ENCODE peak calls at places on chromosomes 4 and X, in five cellular contexts. One of them, this sample, is unnamed.

GRCh38 chrX:93637591-93637990 is 35.8 kb downstream of the NAP1L3 start:
- DNase-seq in HFF-Myc: no peak
- DNase-seq in lower lobe of right lung: no peak
- DNase-seq in activated B cell treated with CpG ODN at 0.5 μM for 24 hours: no peak
- DNase-seq in CD4-positive, alpha-beta T cell: no peak
- DNase-seq in this sample: no peak

GRCh38 chr4:158805628-158806471 is 37.0 kb downstream of the FNIP2 start:
- DNase-seq in HFF-Myc: no peak
- DNase-seq in lower lobe of right lung: no peak
- DNase-seq in activated B cell treated with CpG ODN at 0.5 μM for 24 hours: no peak
- DNase-seq in CD4-positive, alpha-beta T cell: no peak
- DNase-seq in this sample: peak

GRCh38 chrX:120228187-120228908 is 22.3 kb upstream of the ZBTB33 start:
- DNase-seq in HFF-Myc: no peak
- DNase-seq in lower lobe of right lung: no peak
- DNase-seq in activated B cell treated with CpG ODN at 0.5 μM for 24 hours: no peak
- DNase-seq in CD4-positive, alpha-beta T cell: no peak
- DNase-seq in this sample: no peak

GRCh38 chr4:143282170-143282760 is 54.4 kb upstream of the GAB1 start:
- DNase-seq in HFF-Myc: peak
- DNase-seq in lower lobe of right lung: no peak
- DNase-seq in activated B cell treated with CpG ODN at 0.5 μM for 24 hours: no peak
- DNase-seq in CD4-positive, alpha-beta T cell: no peak
- DNase-seq in this sample: no peak

GRCh38 chr4:121876976-121877773 is 6.9 kb upstream of the BBS7 start:
- DNase-seq in HFF-Myc: no peak
- DNase-seq in lower lobe of right lung: no peak
- DNase-seq in activated B cell treated with CpG ODN at 0.5 μM for 24 hours: no peak
- DNase-seq in CD4-positive, alpha-beta T cell: no peak
- DNase-seq in this sample: no peak

GRCh38 chrX:41022579-41022978 is 62.7 kb upstream of the USP9X start:
- DNase-seq in HFF-Myc: no peak
- DNase-seq in lower lobe of right lung: no peak
- DNase-seq in activated B cell treated with CpG ODN at 0.5 μM for 24 hours: no peak
- DNase-seq in CD4-positive, alpha-beta T cell: no peak
- DNase-seq in this sample: no peak

GRCh38 chr4:184534511-184535391 is 60.4 kb upstream of the IRF2 start:
- DNase-seq in HFF-Myc: no peak
- DNase-seq in lower lobe of right lung: no peak
- DNase-seq in activated B cell treated with CpG ODN at 0.5 μM for 24 hours: no peak
- DNase-seq in CD4-positive, alpha-beta T cell: no peak
- DNase-seq in this sample: no peak

GRCh38 chr4:127486248-127486647 is 146.5 kb upstream of the INTU start:
- DNase-seq in HFF-Myc: no peak
- DNase-seq in lower lobe of right lung: no peak
- DNase-seq in activated B cell treated with CpG ODN at 0.5 μM for 24 hours: no peak
- DNase-seq in CD4-positive, alpha-beta T cell: no peak
- DNase-seq in this sample: no peak

GRCh38 chrX:112247714-112248113 is 165.1 kb upstream of the TRPC5 start:
- DNase-seq in HFF-Myc: no peak
- DNase-seq in lower lobe of right lung: no peak
- DNase-seq in activated B cell treated with CpG ODN at 0.5 μM for 24 hours: no peak
- DNase-seq in CD4-positive, alpha-beta T cell: no peak
- DNase-seq in this sample: no peak

GRCh38 chr4:80610845-80611244 is 275.3 kb downstream of the CFAP299 start:
- DNase-seq in HFF-Myc: peak
- DNase-seq in lower lobe of right lung: no peak
- DNase-seq in activated B cell treated with CpG ODN at 0.5 μM for 24 hours: peak
- DNase-seq in CD4-positive, alpha-beta T cell: no peak
- DNase-seq in this sample: no peak

GRCh38 chrX:104166735-104167436 is 633 bp downstream of the FAM199X start:
- DNase-seq in HFF-Myc: no peak
- DNase-seq in lower lobe of right lung: no peak
- DNase-seq in activated B cell treated with CpG ODN at 0.5 μM for 24 hours: no peak
- DNase-seq in CD4-positive, alpha-beta T cell: no peak
- DNase-seq in this sample: no peak

GRCh38 chrX:150094996-150095395 is 156.7 kb upstream of the EOLA2 start:
- DNase-seq in HFF-Myc: no peak
- DNase-seq in lower lobe of right lung: no peak
- DNase-seq in activated B cell treated with CpG ODN at 0.5 μM for 24 hours: no peak
- DNase-seq in CD4-positive, alpha-beta T cell: no peak
- DNase-seq in this sample: no peak

GRCh38 chrX:13605611-13606010 is 36.2 kb downstream of the EGFL6 start:
- DNase-seq in HFF-Myc: no peak
- DNase-seq in lower lobe of right lung: no peak
- DNase-seq in activated B cell treated with CpG ODN at 0.5 μM for 24 hours: no peak
- DNase-seq in CD4-positive, alpha-beta T cell: no peak
- DNase-seq in this sample: no peak

GRCh38 chr4:110824344-110824743 is 201.5 kb upstream of the PITX2 start:
- DNase-seq in HFF-Myc: no peak
- DNase-seq in lower lobe of right lung: no peak
- DNase-seq in activated B cell treated with CpG ODN at 0.5 μM for 24 hours: no peak
- DNase-seq in CD4-positive, alpha-beta T cell: no peak
- DNase-seq in this sample: no peak

GRCh38 chrX:43813319-43813718 is 68.9 kb downstream of the MAOB start:
- DNase-seq in HFF-Myc: no peak
- DNase-seq in lower lobe of right lung: no peak
- DNase-seq in activated B cell treated with CpG ODN at 0.5 μM for 24 hours: no peak
- DNase-seq in CD4-positive, alpha-beta T cell: no peak
- DNase-seq in this sample: no peak

GRCh38 chrX:3962511-3963350 is 249.3 kb upstream of the PRKX start:
- DNase-seq in HFF-Myc: no peak
- DNase-seq in lower lobe of right lung: no peak
- DNase-seq in activated B cell treated with CpG ODN at 0.5 μM for 24 hours: no peak
- DNase-seq in CD4-positive, alpha-beta T cell: no peak
- DNase-seq in this sample: no peak

GRCh38 chr4:173214231-173214630 is 45.6 kb downstream of the GALNT7 start:
- DNase-seq in HFF-Myc: no peak
- DNase-seq in lower lobe of right lung: no peak
- DNase-seq in activated B cell treated with CpG ODN at 0.5 μM for 24 hours: no peak
- DNase-seq in CD4-positive, alpha-beta T cell: no peak
- DNase-seq in this sample: no peak

GRCh38 chr4:137532869-137533236 is 559 bp upstream of the PCDH18 start:
- DNase-seq in HFF-Myc: no peak
- DNase-seq in lower lobe of right lung: no peak
- DNase-seq in activated B cell treated with CpG ODN at 0.5 μM for 24 hours: no peak
- DNase-seq in CD4-positive, alpha-beta T cell: no peak
- DNase-seq in this sample: no peak

GRCh38 chrX:329291-329910 is 10.8 kb upstream of the GTPBP6 start:
- DNase-seq in HFF-Myc: no peak
- DNase-seq in lower lobe of right lung: no peak
- DNase-seq in activated B cell treated with CpG ODN at 0.5 μM for 24 hours: no peak
- DNase-seq in CD4-positive, alpha-beta T cell: no peak
- DNase-seq in this sample: peak

GRCh38 chr4:13700196-13701140 is 72.9 kb upstream of the BOD1L1 start:
- DNase-seq in HFF-Myc: peak
- DNase-seq in lower lobe of right lung: no peak
- DNase-seq in activated B cell treated with CpG ODN at 0.5 μM for 24 hours: no peak
- DNase-seq in CD4-positive, alpha-beta T cell: no peak
- DNase-seq in this sample: no peak

GRCh38 chrX:40581333-40581910 is 652 bp downstream of the ATP6AP2 start:
- DNase-seq in HFF-Myc: no peak
- DNase-seq in lower lobe of right lung: no peak
- DNase-seq in activated B cell treated with CpG ODN at 0.5 μM for 24 hours: no peak
- DNase-seq in CD4-positive, alpha-beta T cell: peak
- DNase-seq in this sample: no peak

GRCh38 chr4:41185614-41186609 is 28.4 kb downstream of the APBB2 start:
- DNase-seq in HFF-Myc: no peak
- DNase-seq in lower lobe of right lung: no peak
- DNase-seq in activated B cell treated with CpG ODN at 0.5 μM for 24 hours: no peak
- DNase-seq in CD4-positive, alpha-beta T cell: no peak
- DNase-seq in this sample: no peak

GRCh38 chr4:22514431-22514830 is 1.4 kb downstream of the ADGRA3 start:
- DNase-seq in HFF-Myc: no peak
- DNase-seq in lower lobe of right lung: no peak
- DNase-seq in activated B cell treated with CpG ODN at 0.5 μM for 24 hours: no peak
- DNase-seq in CD4-positive, alpha-beta T cell: no peak
- DNase-seq in this sample: no peak

GRCh38 chr4:22512306-22512705 is 3.6 kb downstream of the ADGRA3 start:
- DNase-seq in HFF-Myc: peak
- DNase-seq in lower lobe of right lung: no peak
- DNase-seq in activated B cell treated with CpG ODN at 0.5 μM for 24 hours: no peak
- DNase-seq in CD4-positive, alpha-beta T cell: no peak
- DNase-seq in this sample: no peak

GRCh38 chr4:22515888-22516541 is at the start of gene ADGRA3:
- DNase-seq in HFF-Myc: no peak
- DNase-seq in lower lobe of right lung: peak
- DNase-seq in activated B cell treated with CpG ODN at 0.5 μM for 24 hours: no peak
- DNase-seq in CD4-positive, alpha-beta T cell: peak
- DNase-seq in this sample: no peak

GRCh38 chr4:22514001-22514400 is 1.9 kb downstream of the ADGRA3 start:
- DNase-seq in HFF-Myc: peak
- DNase-seq in lower lobe of right lung: no peak
- DNase-seq in activated B cell treated with CpG ODN at 0.5 μM for 24 hours: no peak
- DNase-seq in CD4-positive, alpha-beta T cell: no peak
- DNase-seq in this sample: no peak

GRCh38 chr4:22515145-22515887 is 550 bp downstream of the ADGRA3 start:
- DNase-seq in HFF-Myc: peak
- DNase-seq in lower lobe of right lung: peak
- DNase-seq in activated B cell treated with CpG ODN at 0.5 μM for 24 hours: no peak
- DNase-seq in CD4-positive, alpha-beta T cell: peak
- DNase-seq in this sample: no peak
- TF ChIP-seq CTCF in HFF-Myc: no peak
- TF ChIP-seq CTCF in lower lobe of right lung: no peak
- TF ChIP-seq CTCF in activated B cell treated with CpG ODN at 0.5 μM for 24 hours: no peak
- TF ChIP-seq CTCF in CD4-positive, alpha-beta T cell: no peak
- TF ChIP-seq CTCF in this sample: no peak

GRCh38 chrX:39439910-39440733 is 638.9 kb downstream of the MID1IP1 start:
- DNase-seq in HFF-Myc: no peak
- DNase-seq in lower lobe of right lung: no peak
- DNase-seq in activated B cell treated with CpG ODN at 0.5 μM for 24 hours: no peak
- DNase-seq in CD4-positive, alpha-beta T cell: no peak
- DNase-seq in this sample: no peak

GRCh38 chrX:39443240-39443639 is 642.0 kb downstream of the MID1IP1 start:
- DNase-seq in HFF-Myc: no peak
- DNase-seq in lower lobe of right lung: no peak
- DNase-seq in activated B cell treated with CpG ODN at 0.5 μM for 24 hours: no peak
- DNase-seq in CD4-positive, alpha-beta T cell: no peak
- DNase-seq in this sample: peak

GRCh38 chrX:39442332-39442731 is 641.1 kb downstream of the MID1IP1 start:
- DNase-seq in HFF-Myc: no peak
- DNase-seq in lower lobe of right lung: no peak
- DNase-seq in activated B cell treated with CpG ODN at 0.5 μM for 24 hours: no peak
- DNase-seq in CD4-positive, alpha-beta T cell: no peak
- DNase-seq in this sample: no peak

GRCh38 chrX:39438603-39439602 is 637.6 kb downstream of the MID1IP1 start:
- DNase-seq in HFF-Myc: no peak
- DNase-seq in lower lobe of right lung: no peak
- DNase-seq in activated B cell treated with CpG ODN at 0.5 μM for 24 hours: no peak
- DNase-seq in CD4-positive, alpha-beta T cell: no peak
- DNase-seq in this sample: no peak

DNA sequence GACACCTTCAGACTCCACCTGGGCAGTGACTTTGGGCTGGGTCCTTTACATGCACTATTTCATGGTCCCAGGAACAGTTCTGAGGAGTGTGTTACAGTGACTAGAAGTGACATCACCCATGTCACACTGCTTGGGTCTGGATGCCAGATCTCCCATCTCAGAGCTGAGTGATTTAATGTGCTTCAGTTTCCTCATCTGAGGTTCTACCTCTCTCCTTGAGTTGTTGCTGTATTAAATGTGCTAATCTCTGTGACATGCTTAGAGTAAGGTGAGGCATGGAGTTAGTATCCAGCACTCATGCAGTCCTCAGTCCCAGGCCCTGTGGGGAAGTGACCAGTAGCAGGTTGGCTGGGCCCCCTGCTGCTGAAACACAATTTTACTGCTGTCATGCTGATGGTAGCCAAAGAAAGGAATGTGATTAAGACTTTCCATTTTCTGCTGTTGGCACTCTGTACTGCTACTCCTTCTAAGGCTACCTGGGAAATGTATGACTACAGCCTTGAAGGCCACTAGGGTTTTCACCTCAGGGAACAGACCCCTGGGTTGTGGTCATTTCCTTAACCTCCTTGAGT is 639.6 kb downstream of the MID1IP1 start:
- DNase-seq in HFF-Myc: no peak
- DNase-seq in lower lobe of right lung: no peak
- DNase-seq in activated B cell treated with CpG ODN at 0.5 μM for 24 hours: no peak
- DNase-seq in CD4-positive, alpha-beta T cell: no peak
- DNase-seq in this sample: no peak
- TF ChIP-seq CTCF in HFF-Myc: no peak
- TF ChIP-seq CTCF in lower lobe of right lung: no peak
- TF ChIP-seq CTCF in activated B cell treated with CpG ODN at 0.5 μM for 24 hours: no peak
- TF ChIP-seq CTCF in CD4-positive, alpha-beta T cell: no peak
- TF ChIP-seq CTCF in this sample: no peak

GRCh38 chr4:105126311-105127153 is 20.1 kb upstream of the TET2 start:
- DNase-seq in HFF-Myc: no peak
- DNase-seq in lower lobe of right lung: no peak
- DNase-seq in activated B cell treated with CpG ODN at 0.5 μM for 24 hours: no peak
- DNase-seq in CD4-positive, alpha-beta T cell: no peak
- DNase-seq in this sample: no peak
- TF ChIP-seq CTCF in HFF-Myc: no peak
- TF ChIP-seq CTCF in lower lobe of right lung: no peak
- TF ChIP-seq CTCF in activated B cell treated with CpG ODN at 0.5 μM for 24 hours: no peak
- TF ChIP-seq CTCF in CD4-positive, alpha-beta T cell: no peak
- TF ChIP-seq CTCF in this sample: no peak

GRCh38 chr4:73600917-73601316 is 19.3 kb downstream of the RASSF6 start:
- DNase-seq in HFF-Myc: no peak
- DNase-seq in lower lobe of right lung: no peak
- DNase-seq in activated B cell treated with CpG ODN at 0.5 μM for 24 hours: no peak
- DNase-seq in CD4-positive, alpha-beta T cell: no peak
- DNase-seq in this sample: no peak
- TF ChIP-seq CTCF in HFF-Myc: no peak
- TF ChIP-seq CTCF in lower lobe of right lung: no peak
- TF ChIP-seq CTCF in activated B cell treated with CpG ODN at 0.5 μM for 24 hours: no peak
- TF ChIP-seq CTCF in CD4-positive, alpha-beta T cell: no peak
- TF ChIP-seq CTCF in this sample: no peak

GRCh38 chrX:16212436-16212835 is 45.2 kb downstream of the MAGEB17 start:
- DNase-seq in HFF-Myc: no peak
- DNase-seq in lower lobe of right lung: no peak
- DNase-seq in activated B cell treated with CpG ODN at 0.5 μM for 24 hours: no peak
- DNase-seq in CD4-positive, alpha-beta T cell: no peak
- DNase-seq in this sample: no peak
- TF ChIP-seq CTCF in HFF-Myc: peak
- TF ChIP-seq CTCF in lower lobe of right lung: no peak
- TF ChIP-seq CTCF in activated B cell treated with CpG ODN at 0.5 μM for 24 hours: no peak
- TF ChIP-seq CTCF in CD4-positive, alpha-beta T cell: no peak
- TF ChIP-seq CTCF in this sample: peak

GRCh38 chr4:102610007-102610406 is 108.8 kb downstream of the NFKB1 start:
- DNase-seq in HFF-Myc: no peak
- DNase-seq in lower lobe of right lung: no peak
- DNase-seq in activated B cell treated with CpG ODN at 0.5 μM for 24 hours: no peak
- DNase-seq in CD4-positive, alpha-beta T cell: no peak
- DNase-seq in this sample: no peak
- TF ChIP-seq CTCF in HFF-Myc: peak
- TF ChIP-seq CTCF in lower lobe of right lung: no peak
- TF ChIP-seq CTCF in activated B cell treated with CpG ODN at 0.5 μM for 24 hours: no peak
- TF ChIP-seq CTCF in CD4-positive, alpha-beta T cell: no peak
- TF ChIP-seq CTCF in this sample: no peak

DNA sequence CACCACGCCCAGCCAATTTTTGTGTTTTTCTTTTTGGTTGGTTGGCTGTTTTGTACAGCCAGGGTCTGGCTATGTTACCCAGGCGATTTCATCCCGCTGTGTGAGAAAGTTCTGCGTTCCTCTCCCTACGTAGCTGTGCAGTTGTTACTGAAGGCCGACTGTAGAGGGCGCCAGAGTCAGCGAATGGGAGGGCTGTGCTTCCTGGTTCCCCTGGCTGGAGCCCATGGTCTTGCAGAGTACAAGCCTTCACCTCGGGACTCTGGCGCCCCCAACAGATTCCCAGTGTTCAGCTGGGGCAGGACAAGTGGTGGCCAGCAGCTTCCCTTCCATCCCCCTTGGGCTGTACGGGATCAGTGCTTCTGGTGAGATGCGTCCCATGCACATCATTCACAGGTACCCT is 5.6 kb upstream of the CT45A1 start:
- DNase-seq in HFF-Myc: no peak
- DNase-seq in lower lobe of right lung: no peak
- DNase-seq in activated B cell treated with CpG ODN at 0.5 μM for 24 hours: no peak
- DNase-seq in CD4-positive, alpha-beta T cell: no peak
- DNase-seq in this sample: no peak
- TF ChIP-seq CTCF in HFF-Myc: peak
- TF ChIP-seq CTCF in lower lobe of right lung: no peak
- TF ChIP-seq CTCF in activated B cell treated with CpG ODN at 0.5 μM for 24 hours: no peak
- TF ChIP-seq CTCF in CD4-positive, alpha-beta T cell: no peak
- TF ChIP-seq CTCF in this sample: peak

This sample was measured in CD14-positive monocyte.